ENCODE peak calls at places on chromosome 15, in five cellular contexts. H, R, N, L and M are unnamed samples.

GRCh38 chr15:77597804-77598453 is 34.8 kb downstream of the LINGO1 start:
- DNase-seq in H (no peak), R (no peak), N (no peak), L (no peak), M (no peak)

GRCh38 chr15:37130356-37130755 is 30.0 kb upstream of the MEIS2 start:
- DNase-seq in H (no peak), R (no peak), N (no peak), L (no peak), M (no peak)

GRCh38 chr15:63833246-63833696 is 477 bp downstream of the HERC1 start:
- DNase-seq in H (peak; percentile 25), R (peak; percentile 10), N (no peak), L (peak; percentile 45), M (peak; percentile 86)

GRCh38 chr15:68497206-68497910 is 65.4 kb upstream of the ITGA11 start:
- DNase-seq in H (no peak), R (no peak), N (no peak), L (no peak), M (no peak)

GRCh38 chr15:94722025-94722636 is 490.8 kb downstream of the MCTP2 start:
- DNase-seq in H (no peak), R (no peak), N (no peak), L (no peak), M (no peak)

GRCh38 chr15:52709172-52709979 is 30.2 kb upstream of the ATOSA start:
- DNase-seq in H (no peak), R (no peak), N (no peak), L (no peak), M (no peak)

GRCh38 chr15:45262906-45263456 is 10.9 kb downstream of the SLC28A2 start:
- DNase-seq in H (no peak), R (no peak), N (no peak), L (no peak), M (no peak)

GRCh38 chr15:69557340-69558137 is 104.9 kb downstream of the RPLP1 start:
- DNase-seq in H (no peak), R (no peak), N (no peak), L (peak; percentile 91), M (peak; percentile 50)

GRCh38 chr15:74889882-74890768 is at the start of gene MPI:
- DNase-seq in H (peak; percentile 84), R (peak; percentile 66), N (peak; percentile 73), L (peak; percentile 100), M (peak; percentile 97)

GRCh38 chr15:41659190-41659589 is 1.0 kb upstream of the MGA start:
- DNase-seq in H (no peak), R (no peak), N (no peak), L (no peak), M (no peak)

GRCh38 chr15:61517776-61518175 is 288.7 kb upstream of the RORA start:
- DNase-seq in H (no peak), R (no peak), N (no peak), L (no peak), M (no peak)

GRCh38 chr15:67076147-67076843 is 10.9 kb downstream of the SMAD3 start:
- DNase-seq in H (no peak), R (no peak), N (no peak), L (peak; percentile 76), M (no peak)

GRCh38 chr15:63942486-63943365 is 103.6 kb downstream of the DAPK2 start:
- DNase-seq in H (no peak), R (no peak), N (no peak), L (no peak), M (no peak)

GRCh38 chr15:31221936-31222515 is 104.6 kb upstream of the KLF13 start:
- DNase-seq in H (no peak), R (no peak), N (no peak), L (no peak), M (peak; percentile 30)

GRCh38 chr15:78084359-78084750 is 6.8 kb upstream of the TBC1D2B start:
- DNase-seq in H (no peak), R (no peak), N (no peak), L (no peak), M (no peak)

GRCh38 chr15:82531496-82532382 is 8.5 kb downstream of the RPS17 start:
- DNase-seq in H (no peak), R (no peak), N (no peak), L (no peak), M (no peak)

GRCh38 chr15:82532383-82532990 is 7.8 kb downstream of the RPS17 start:
- DNase-seq in H (no peak), R (no peak), N (no peak), L (no peak), M (no peak)

GRCh38 chr15:82530606-82531379 is 9.5 kb downstream of the RPS17 start:
- DNase-seq in H (peak; percentile 62), R (peak; percentile 52), N (peak; percentile 63), L (peak; percentile 80), M (peak; percentile 83)

GRCh38 chr15:82533801-82534200 is 6.5 kb downstream of the RPS17 start:
- DNase-seq in H (no peak), R (no peak), N (no peak), L (no peak), M (no peak)

GRCh38 chr15:82532991-82533481 is 7.2 kb downstream of the RPS17 start:
- DNase-seq in H (no peak), R (no peak), N (no peak), L (no peak), M (no peak)
- H3K4me1 ChIP-seq in H (peaks cover 9% of the 10 kb centered on the region), R (no peaks in the 10 kb centered on the region), N (no peaks in the 10 kb centered on the region), L (peaks cover 20% of the 10 kb centered on the region), M (peaks cover 14% of the 10 kb centered on the region)

GRCh38 chr15:57626713-57627440 is 35.2 kb downstream of the MYZAP start:
- DNase-seq in H (peak; percentile 52), R (no peak), N (no peak), L (no peak), M (no peak)
- H3K27ac ChIP-seq in H (peak overlapping the region; percentile 64), R (no peak overlapping the region), N (no peak overlapping the region), L (no peak overlapping the region), M (peak overlapping the region; percentile 36)

DNA sequence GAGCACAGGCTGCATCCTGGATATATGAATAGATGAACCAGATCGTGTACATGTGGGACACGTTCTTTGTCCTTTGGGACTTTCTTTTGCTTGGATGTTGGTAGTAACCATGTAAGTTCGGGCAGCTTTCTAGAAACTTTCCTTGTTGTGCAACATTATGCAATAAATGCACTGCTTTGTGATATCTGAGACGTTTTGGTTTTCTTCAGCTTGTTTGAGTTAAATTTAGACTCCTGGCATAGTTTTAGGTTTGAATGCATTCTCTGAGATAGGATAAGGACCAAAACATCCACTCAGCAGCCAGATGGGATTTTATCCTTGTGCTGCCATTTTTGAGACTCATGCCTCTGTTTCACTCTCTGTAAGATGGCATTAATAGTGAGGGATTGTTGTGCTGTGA is 158.9 kb downstream of the IGF1R start:
- DNase-seq in H (no peak), R (no peak), N (no peak), L (no peak), M (no peak)
- H3K4me1 ChIP-seq in H (peaks cover 14% of the 10 kb centered on the region), R (peaks cover 3% of the 10 kb centered on the region), N (no peaks in the 10 kb centered on the region), L (peaks cover 50% of the 10 kb centered on the region), M (no peaks in the 10 kb centered on the region)

GRCh38 chr15:57736591-57736990 is 30.1 kb downstream of the POLR2M start:
- DNase-seq in H (no peak), R (no peak), N (no peak), L (no peak), M (no peak)
- H3K27ac ChIP-seq in H (no peak overlapping the region), R (no peak overlapping the region), N (no peak overlapping the region), L (no peak overlapping the region), M (no peak overlapping the region)

GRCh38 chr15:71934446-71934845 is 124.1 kb downstream of the NR2E3 start:
- DNase-seq in H (no peak), R (no peak), N (no peak), L (no peak), M (no peak)

GRCh38 chr15:71937650-71938311 is 127.4 kb downstream of the NR2E3 start:
- DNase-seq in H (no peak), R (no peak), N (no peak), L (no peak), M (no peak)

GRCh38 chr15:71931261-71931660 is 120.9 kb downstream of the NR2E3 start:
- DNase-seq in H (no peak), R (no peak), N (no peak), L (no peak), M (no peak)

DNA sequence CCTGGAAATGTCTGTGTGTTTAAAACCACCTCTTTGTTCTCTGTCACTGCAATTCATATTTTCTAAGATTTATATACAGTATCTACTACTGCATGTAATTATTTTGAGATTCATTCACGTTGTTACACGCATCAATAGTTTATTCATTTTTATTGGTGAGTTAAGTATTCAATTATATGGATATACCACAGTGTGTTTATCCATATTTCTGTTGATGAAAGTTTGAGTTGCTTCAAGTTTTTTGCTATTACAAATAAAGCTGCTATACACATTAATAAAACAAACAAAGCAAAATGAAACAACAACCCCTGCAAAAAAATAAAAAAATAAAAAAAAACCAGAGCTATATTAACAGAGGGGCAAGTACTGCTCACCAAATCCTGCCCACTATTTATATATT is 122.3 kb downstream of the NR2E3 start:
- DNase-seq in H (no peak), R (no peak), N (no peak), L (no peak), M (no peak)
- H3K4me1 ChIP-seq in H (no peaks in the 10 kb centered on the region), R (no peaks in the 10 kb centered on the region), N (no peaks in the 10 kb centered on the region), L (no peaks in the 10 kb centered on the region), M (no peaks in the 10 kb centered on the region)

GRCh38 chr15:39846108-39846507 is 63.5 kb upstream of the FSIP1 start:
- DNase-seq in H (no peak), R (no peak), N (no peak), L (no peak), M (no peak)
- H3K27ac ChIP-seq in H (no peak overlapping the region), R (no peak overlapping the region), N (no peak overlapping the region), L (no peak overlapping the region), M (no peak overlapping the region)

DNA sequence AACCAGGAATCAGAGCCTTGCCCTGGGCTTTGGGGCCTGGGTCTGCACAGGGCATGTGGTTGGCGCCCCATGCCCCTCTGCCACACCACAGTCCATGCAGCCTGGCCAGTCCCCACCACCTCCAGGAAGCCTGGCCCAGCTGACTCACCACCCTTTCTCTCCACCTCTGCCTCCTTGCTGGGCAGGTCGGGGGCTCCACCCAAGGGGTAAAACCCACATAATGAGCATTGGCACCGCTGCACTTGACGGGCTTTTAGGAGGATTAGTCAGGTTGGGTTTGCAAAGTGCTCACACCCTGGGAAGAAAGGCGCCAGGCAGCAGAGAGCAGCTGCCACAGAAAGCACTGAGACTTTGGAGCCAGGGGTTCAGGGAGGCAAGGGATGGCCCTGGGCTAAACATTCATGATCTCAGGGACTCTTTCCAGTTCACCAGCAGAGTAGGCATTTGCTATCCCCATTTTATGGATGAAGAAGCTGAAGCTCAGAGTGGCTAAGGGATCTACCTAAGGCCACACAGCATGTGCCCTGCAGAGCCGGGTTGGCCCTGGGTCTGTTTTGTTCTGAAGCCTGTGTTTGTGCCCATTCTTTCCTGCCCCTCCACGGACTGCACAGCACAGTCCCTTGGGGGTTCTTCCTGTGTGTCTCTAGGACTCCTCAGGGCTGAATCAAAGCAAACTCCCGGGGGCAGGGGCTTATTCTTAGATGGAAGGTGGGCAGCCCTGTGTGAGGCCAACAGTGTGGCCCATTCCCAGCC is 113.4 kb downstream of the ETFA start:
- DNase-seq in H (no peak), R (no peak), N (no peak), L (no peak), M (no peak)
- H3K4me1 ChIP-seq in H (peaks cover 20% of the 10 kb centered on the region), R (no peaks in the 10 kb centered on the region), N (no peaks in the 10 kb centered on the region), L (peaks cover 44% of the 10 kb centered on the region), M (peaks cover 7% of the 10 kb centered on the region)